ENCODE peak calls at places on chromosomes 11 and 22, in nine cellular contexts. E is CD8-positive, alpha-beta T cell; X is A549; N is AG10803; M is brain microvascular endothelial cell; T is cardiac muscle cell; O is upper lobe of right lung; F is cardiac fibroblast; R is left ventricle myocardium inferior. I is an unnamed sample.
A peak's percentile ranks its signal among the peaks of the same experiment; 100 is the strongest.

GRCh38 chr22:17281026-17281809 is 62.0 kb upstream of the ADA2 start:
- DNase-seq in E (no peak), X (no peak), N (no peak), M (no peak), T (no peak), O (no peak), F (no peak), R (no peak), I (no peak)

GRCh38 chr11:63641727-63642126 is 27.5 kb upstream of the PLAAT3 start:
- DNase-seq in E (no peak), X (no peak), N (peak; percentile 50), M (no peak), T (peak; percentile 43), O (no peak), F (peak; percentile 58), R (no peak), I (no peak)

GRCh38 chr11:132888226-132888625 is 644.1 kb downstream of the OPCML start:
- DNase-seq in E (no peak), X (no peak), N (peak; percentile 51), M (no peak), T (no peak), O (no peak), F (no peak), R (no peak), I (no peak)

GRCh38 chr11:65426839-65427690 is 4.5 kb downstream of the NEAT1 start:
- DNase-seq in E (no peak), X (no peak), N (peak; percentile 85), M (peak; percentile 61), T (peak; percentile 87), O (peak; percentile 70), F (peak; percentile 90), R (peak; percentile 16), I (peak; percentile 40)

GRCh38 chr11:108966978-108967377 is 302.1 kb downstream of the DDX10 start:
- DNase-seq in E (no peak), X (no peak), N (no peak), M (no peak), T (no peak), O (no peak), F (no peak), R (no peak), I (no peak)

GRCh38 chr11:134541355-134541754 is 129.3 kb upstream of the B3GAT1 start:
- DNase-seq in E (no peak), X (no peak), N (no peak), M (no peak), T (no peak), O (no peak), F (no peak), R (no peak), I (no peak)

GRCh38 chr22:41290262-41291221 is 4.6 kb upstream of the RANGAP1 start:
- DNase-seq in E (no peak), X (no peak), N (peak; percentile 97), M (peak; percentile 57), T (peak; percentile 78), O (no peak), F (peak; percentile 75), R (no peak), I (no peak)

GRCh38 chr11:18315893-18316292 is 6.0 kb downstream of the HPS5 start:
- DNase-seq in E (no peak), X (no peak), N (no peak), M (no peak), T (no peak), O (no peak), F (no peak), R (no peak), I (no peak)

GRCh38 chr22:20858615-20859416 is at the start of the genes PI4KA and SNAP29:
- DNase-seq in E (peak; percentile 98), X (peak; percentile 89), N (peak; percentile 99), M (peak; percentile 98), T (peak; percentile 99), O (peak; percentile 100), F (peak; percentile 99), R (peak; percentile 99), I (peak; percentile 100)

GRCh38 chr11:34650528-34650927 is 29.6 kb downstream of the EHF start:
- DNase-seq in E (peak; percentile 51), X (no peak), N (no peak), M (no peak), T (peak; percentile 84), O (no peak), F (peak; percentile 60), R (no peak), I (peak; percentile 77)

GRCh38 chr11:110446594-110446993 is 16.8 kb downstream of the FDX1 start:
- DNase-seq in E (no peak), X (no peak), N (no peak), M (no peak), T (no peak), O (no peak), F (no peak), R (no peak), I (no peak)

GRCh38 chr11:28799316-28799715 is 691.1 kb downstream of the METTL15 start:
- DNase-seq in E (no peak), X (no peak), N (no peak), M (no peak), T (no peak), O (no peak), F (no peak), R (no peak), I (no peak)

GRCh38 chr11:117918366-117919255 is 10.6 kb downstream of the TMPRSS13 start:
- DNase-seq in E (no peak), X (no peak), N (no peak), M (no peak), T (no peak), O (no peak), F (no peak), R (no peak), I (no peak)

GRCh38 chr11:68840661-68841653 is 759 bp downstream of the CPT1A start:
- DNase-seq in E (peak; percentile 24), X (no peak), N (peak; percentile 34), M (no peak), T (peak; percentile 66), O (peak; percentile 85), F (peak; percentile 62), R (peak; percentile 59), I (peak; percentile 52)

GRCh38 chr11:117752721-117753237 is 44.2 kb downstream of the DSCAML1 start:
- DNase-seq in E (no peak), X (no peak), N (no peak), M (no peak), T (no peak), O (no peak), F (no peak), R (no peak), I (no peak)

GRCh38 chr11:123255909-123256308 is 60.9 kb upstream of the CLMP start:
- DNase-seq in E (no peak), X (no peak), N (no peak), M (no peak), T (peak; percentile 42), O (no peak), F (peak; percentile 47), R (no peak), I (no peak)

GRCh38 chr11:80096736-80097135 is 655.9 kb upstream of the TENM4 start:
- DNase-seq in E (no peak), X (no peak), N (peak; percentile 90), M (peak; percentile 85), T (peak; percentile 64), O (no peak), F (peak; percentile 64), R (no peak), I (no peak)

GRCh38 chr11:12668166-12668565 is 6.1 kb upstream of the TEAD1 start:
- DNase-seq in E (no peak), X (no peak), N (no peak), M (no peak), T (no peak), O (no peak), F (no peak), R (no peak), I (no peak)

GRCh38 chr11:117828641-117829368 is 4.3 kb upstream of the FXYD2 start:
- DNase-seq in E (peak; percentile 81), X (peak; percentile 30), N (peak; percentile 15), M (peak; percentile 67), T (peak; percentile 68), O (peak; percentile 69), F (peak; percentile 53), R (peak; percentile 62), I (peak; percentile 59)

GRCh38 chr11:58734681-58735490 is 3.1 kb upstream of the GLYAT start:
- DNase-seq in E (no peak), X (no peak), N (no peak), M (no peak), T (no peak), O (no peak), F (no peak), R (no peak), I (no peak)

GRCh38 chr11:46319074-46319453 is 28.2 kb upstream of the DGKZ start:
- DNase-seq in E (no peak), X (no peak), N (no peak), M (no peak), T (no peak), O (no peak), F (no peak), R (no peak), I (no peak)
- H3K4me3 ChIP-seq in E (no peak overlapping the region), X (no peak overlapping the region), N (no peak overlapping the region), M (no peak overlapping the region), T (no peak overlapping the region), O (no peak overlapping the region), F (no peak overlapping the region), R (no peak overlapping the region), I (no peak overlapping the region)

GRCh38 chr11:61769169-61769920 is 16.9 kb downstream of the MYRF start:
- DNase-seq in E (no peak), X (peak; percentile 58), N (no peak), M (peak; percentile 19), T (peak; percentile 76), O (peak; percentile 74), F (peak; percentile 67), R (no peak), I (no peak)
- TF ChIP-seq CTCF in E (no peak), X (peak; percentile 12), N (no peak), M (peak; percentile 65), T (peak; percentile 56), O (peak; percentile 22), F (peak; percentile 32), R (no peak), I (peak; percentile 6)

GRCh38 chr11:15828241-15828903 is 528.0 kb downstream of the SOX6 start:
- DNase-seq in E (no peak), X (no peak), N (no peak), M (no peak), T (no peak), O (no peak), F (no peak), R (no peak), I (no peak)
- H3K4me3 ChIP-seq in E (no peak overlapping the region), X (no peak overlapping the region), N (no peak overlapping the region), M (no peak overlapping the region), T (no peak overlapping the region), O (no peak overlapping the region), F (no peak overlapping the region), R (no peak overlapping the region), I (no peak overlapping the region)

GRCh38 chr11:2212411-2213251 is 41.0 kb upstream of the TH start:
- DNase-seq in E (no peak), X (no peak), N (no peak), M (no peak), T (no peak), O (peak; percentile 48), F (no peak), R (peak; percentile 4), I (no peak)
- TF ChIP-seq CTCF in E (no peak), X (no peak), N (no peak), M (no peak), T (no peak), O (no peak), F (no peak), R (no peak), I (no peak)

GRCh38 chr11:76095891-76096290 is 110.4 kb downstream of the WNT11 start:
- DNase-seq in E (no peak), X (no peak), N (no peak), M (no peak), T (no peak), O (no peak), F (no peak), R (no peak), I (no peak)
- H3K4me3 ChIP-seq in E (no peak overlapping the region), X (no peak overlapping the region), N (no peak overlapping the region), M (no peak overlapping the region), T (no peak overlapping the region), O (no peak overlapping the region), F (no peak overlapping the region), R (no peak overlapping the region), I (no peak overlapping the region)

I was measured in GM06990.